ENCODE peak calls at places on chromosome 9, in four cellular contexts. T is neuronal stem cell, S is PC-9, G is GM04503. A is an unnamed sample.

GRCh38 chr9:129561594-129562281 is 59.2 kb downstream of the C9orf50 start:
- DNase-seq in T (no peak), S (no peak), G (no peak), A (no peak)

GRCh38 chr9:89368550-89368949 is 50.2 kb downstream of the SECISBP2 start:
- DNase-seq in T (no peak), S (no peak), G (no peak), A (no peak)

GRCh38 chr9:127389391-127390242 is 7.4 kb upstream of the SLC2A8 start:
- DNase-seq in T (no peak), S (no peak), G (no peak), A (no peak)

GRCh38 chr9:33186457-33187168 is 19.5 kb upstream of the B4GALT1 start:
- DNase-seq in T (no peak), S (no peak), G (no peak), A (no peak)

GRCh38 chr9:97564291-97565175 is 63.1 kb downstream of the TMOD1 start:
- DNase-seq in T (no peak), S (peak), G (no peak), A (no peak)

GRCh38 chr9:130311019-130311773 is 45.6 kb downstream of the HMCN2 start:
- DNase-seq in T (no peak), S (no peak), G (no peak), A (no peak)

GRCh38 chr9:122232907-122233306 is 4.2 kb upstream of the LHX6 start:
- DNase-seq in T (no peak), S (no peak), G (no peak), A (no peak)

GRCh38 chr9:129665814-129666511 is 516 bp downstream of the PRRX2 start:
- DNase-seq in T (no peak), S (no peak), G (no peak), A (no peak)

GRCh38 chr9:129317179-129318011 is 139.3 kb upstream of the IER5L start:
- DNase-seq in T (no peak), S (peak), G (no peak), A (no peak)

GRCh38 chr9:137477778-137478612 is 18.9 kb upstream of the NSMF start:
- DNase-seq in T (no peak), S (no peak), G (no peak), A (no peak)

GRCh38 chr9:818958-819357 is 22.5 kb upstream of the DMRT1 start:
- DNase-seq in T (no peak), S (no peak), G (no peak), A (no peak)

GRCh38 chr9:77933019-77933418 is 98.6 kb downstream of the GNAQ start:
- DNase-seq in T (no peak), S (peak), G (no peak), A (no peak)

GRCh38 chr9:107484117-107484723 is 5.3 kb downstream of the KLF4 start:
- DNase-seq in T (peak), S (peak), G (peak), A (no peak)

GRCh38 chr9:132984202-132985062 is 5.9 kb downstream of the GFI1B start:
- DNase-seq in T (no peak), S (no peak), G (no peak), A (no peak)

GRCh38 chr9:132697230-132697629 is 27.0 kb downstream of the GTF3C4 start:
- DNase-seq in T (no peak), S (no peak), G (no peak), A (no peak)

GRCh38 chr9:128116104-128117083 is 11.1 kb downstream of the PTGES2 start:
- DNase-seq in T (no peak), S (no peak), G (no peak), A (peak)

GRCh38 chr9:134286513-134287245 is 39.6 kb upstream of the RXRA start:
- DNase-seq in T (no peak), S (peak), G (no peak), A (peak)

GRCh38 chr9:96417610-96418073 is 528 bp downstream of the ZNF367 start:
- DNase-seq in T (peak), S (no peak), G (no peak), A (no peak)

A was measured in CD14-positive monocyte.